ENCODE peak calls at places on chromosome 13, in six cellular contexts. T, J, R, E, H and F are unnamed samples. For H3K4me1, the result is how much of the 10 kb centered on the place peaks cover.

GRCh38 chr13:21871302-21871862 is 200.5 kb downstream of the FGF9 start:
- DNase-seq in T (no peak), J (no peak), R (no peak), E (no peak), H (no peak), F (no peak)

GRCh38 chr13:22506286-22506685 is 674.5 kb upstream of the SGCG start:
- DNase-seq in T (no peak), J (no peak), R (no peak), E (no peak), H (peak), F (no peak)

GRCh38 chr13:24323739-24324075 is 14.3 kb downstream of the C1QTNF9 start:
- DNase-seq in T (no peak), J (no peak), R (no peak), E (no peak), H (no peak), F (no peak)

GRCh38 chr13:39036212-39036611 is 1.7 kb downstream of the PROSER1 start:
- DNase-seq in T (no peak), J (no peak), R (no peak), E (no peak), H (peak), F (peak)

GRCh38 chr13:78147905-78148304 is 229.3 kb upstream of the EDNRB start:
- DNase-seq in T (no peak), J (no peak), R (no peak), E (no peak), H (no peak), F (no peak)

GRCh38 chr13:43766766-43767165 is 20.0 kb downstream of the ENOX1 start:
- DNase-seq in T (no peak), J (peak), R (no peak), E (no peak), H (peak), F (no peak)

GRCh38 chr13:49877629-49878218 is 58.4 kb downstream of the SPRYD7 start:
- DNase-seq in T (no peak), J (no peak), R (no peak), E (no peak), H (peak), F (no peak)

GRCh38 chr13:111984349-111984748 is 82.6 kb upstream of the SOX1 start:
- DNase-seq in T (no peak), J (no peak), R (no peak), E (no peak), H (no peak), F (no peak)

GRCh38 chr13:29924482-29924884 is 74.1 kb upstream of the UBL3 start:
- DNase-seq in T (no peak), J (no peak), R (no peak), E (no peak), H (no peak), F (no peak)

GRCh38 chr13:23871616-23872220 is 17.5 kb downstream of the MIPEP start:
- DNase-seq in T (peak), J (no peak), R (no peak), E (no peak), H (peak), F (peak)

GRCh38 chr13:29886446-29886845 is 36.0 kb upstream of the UBL3 start:
- DNase-seq in T (no peak), J (no peak), R (peak), E (peak), H (no peak), F (no peak)

GRCh38 chr13:26538363-26539317 is 18.8 kb upstream of the WASF3 start:
- DNase-seq in T (no peak), J (no peak), R (no peak), E (no peak), H (no peak), F (no peak)

GRCh38 chr13:48072787-48073186 is 22.1 kb downstream of the MED4 start:
- DNase-seq in T (no peak), J (no peak), R (no peak), E (no peak), H (no peak), F (no peak)

GRCh38 chr13:39565036-39565949 is 37.7 kb downstream of the LHFPL6 start:
- DNase-seq in T (no peak), J (no peak), R (no peak), E (no peak), H (no peak), F (peak)

GRCh38 chr13:45623516-45624090 is 8.1 kb upstream of the ERICH6B start:
- DNase-seq in T (peak), J (no peak), R (no peak), E (no peak), H (peak), F (peak)

GRCh38 chr13:113398963-113399754 is 35.2 kb upstream of the GRTP1 start:
- DNase-seq in T (no peak), J (no peak), R (no peak), E (no peak), H (no peak), F (no peak)
- H3K4me1 ChIP-seq in T (under half), J (under half), R (under half), E (under half), H (under half), F (under half)

DNA sequence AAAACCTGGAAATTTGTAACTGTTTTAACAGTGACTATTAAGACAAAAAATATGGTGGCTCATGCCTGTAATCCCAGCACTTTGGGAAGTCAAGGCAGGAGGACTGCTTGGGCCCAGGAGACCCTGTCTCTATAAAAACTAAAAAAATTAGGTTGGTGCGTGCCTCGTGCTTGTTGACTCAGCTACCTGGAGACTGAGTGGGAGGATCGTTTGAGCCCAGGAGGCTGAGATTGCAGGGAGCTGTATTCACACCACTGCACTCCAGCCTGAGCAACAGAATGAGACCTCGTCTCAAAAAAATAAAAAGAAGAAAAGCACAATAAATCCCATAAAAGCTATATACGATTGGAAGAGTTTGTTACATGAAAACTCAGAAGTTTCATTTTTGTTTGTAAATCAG is 23.7 kb downstream of the KLF5 start:
- DNase-seq in T (no peak), J (no peak), R (no peak), E (no peak), H (no peak), F (no peak)
- H3K4me1 ChIP-seq in T (under half), J (under half), R (under half), E (under half), H (under half), F (under half)

DNA sequence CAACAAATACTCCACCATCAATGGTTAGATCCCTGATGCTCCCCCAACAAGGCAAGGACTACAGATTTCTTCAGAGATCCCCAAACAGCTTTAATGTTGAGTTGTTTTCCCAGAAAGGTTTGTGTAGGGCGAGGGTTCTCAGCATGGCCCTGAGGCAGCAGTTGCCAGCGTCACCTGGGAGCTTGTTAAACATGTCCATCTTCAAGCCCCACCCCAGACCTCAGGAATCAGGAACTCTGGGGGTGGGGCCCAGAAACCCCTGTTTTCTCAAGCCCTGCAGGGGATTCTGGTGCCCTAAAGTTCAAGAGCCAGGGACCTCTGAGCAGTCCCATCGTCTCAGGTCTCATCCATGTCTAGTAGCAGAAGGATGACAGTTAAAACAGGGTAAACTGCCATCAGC is 9.6 kb downstream of the EFNB2 start:
- DNase-seq in T (no peak), J (no peak), R (no peak), E (no peak), H (no peak), F (no peak)
- H3K4me1 ChIP-seq in T (under half), J (under half), R (under half), E (under half), H (under half), F (under half)

DNA sequence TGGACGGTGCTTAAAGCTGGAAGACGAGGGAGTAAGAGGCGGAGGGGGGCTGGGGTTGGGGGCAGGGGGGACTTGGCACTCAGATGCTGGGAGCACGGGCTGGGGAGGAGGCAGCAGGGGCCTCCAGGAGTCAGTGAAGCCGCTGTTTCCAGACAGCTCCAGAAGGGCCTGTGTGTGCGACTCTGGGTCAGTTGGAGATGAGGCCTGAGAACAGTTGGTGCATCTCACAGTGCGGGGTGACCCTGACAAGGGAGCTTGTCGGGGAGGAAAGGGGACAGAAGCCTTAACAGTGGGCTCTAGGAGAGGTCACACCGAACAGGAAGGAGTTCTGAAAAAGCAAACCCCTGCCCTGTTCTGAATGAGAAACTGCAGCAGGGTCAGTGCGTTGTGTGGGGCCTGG is 11.2 kb downstream of the NAXD start:
- DNase-seq in T (no peak), J (no peak), R (no peak), E (no peak), H (no peak), F (no peak)
- H3K4me1 ChIP-seq in T (under half), J (under half), R (under half), E (under half), H (under half), F (under half)

GRCh38 chr13:32116210-32116609 is 84.6 kb downstream of the FRY start:
- DNase-seq in T (no peak), J (no peak), R (no peak), E (no peak), H (no peak), F (no peak)

GRCh38 chr13:32113564-32113963 is 82.0 kb downstream of the FRY start:
- DNase-seq in T (no peak), J (no peak), R (no peak), E (no peak), H (no peak), F (no peak)

GRCh38 chr13:32117696-32118095 is 86.1 kb downstream of the FRY start:
- DNase-seq in T (no peak), J (no peak), R (no peak), E (no peak), H (no peak), F (no peak)

GRCh38 chr13:32115069-32115468 is 83.5 kb downstream of the FRY start:
- DNase-seq in T (no peak), J (no peak), R (no peak), E (no peak), H (no peak), F (no peak)
- H3K4me1 ChIP-seq in T (under half), J (under half), R (under half), E (under half), H (under half), F (under half)

DNA sequence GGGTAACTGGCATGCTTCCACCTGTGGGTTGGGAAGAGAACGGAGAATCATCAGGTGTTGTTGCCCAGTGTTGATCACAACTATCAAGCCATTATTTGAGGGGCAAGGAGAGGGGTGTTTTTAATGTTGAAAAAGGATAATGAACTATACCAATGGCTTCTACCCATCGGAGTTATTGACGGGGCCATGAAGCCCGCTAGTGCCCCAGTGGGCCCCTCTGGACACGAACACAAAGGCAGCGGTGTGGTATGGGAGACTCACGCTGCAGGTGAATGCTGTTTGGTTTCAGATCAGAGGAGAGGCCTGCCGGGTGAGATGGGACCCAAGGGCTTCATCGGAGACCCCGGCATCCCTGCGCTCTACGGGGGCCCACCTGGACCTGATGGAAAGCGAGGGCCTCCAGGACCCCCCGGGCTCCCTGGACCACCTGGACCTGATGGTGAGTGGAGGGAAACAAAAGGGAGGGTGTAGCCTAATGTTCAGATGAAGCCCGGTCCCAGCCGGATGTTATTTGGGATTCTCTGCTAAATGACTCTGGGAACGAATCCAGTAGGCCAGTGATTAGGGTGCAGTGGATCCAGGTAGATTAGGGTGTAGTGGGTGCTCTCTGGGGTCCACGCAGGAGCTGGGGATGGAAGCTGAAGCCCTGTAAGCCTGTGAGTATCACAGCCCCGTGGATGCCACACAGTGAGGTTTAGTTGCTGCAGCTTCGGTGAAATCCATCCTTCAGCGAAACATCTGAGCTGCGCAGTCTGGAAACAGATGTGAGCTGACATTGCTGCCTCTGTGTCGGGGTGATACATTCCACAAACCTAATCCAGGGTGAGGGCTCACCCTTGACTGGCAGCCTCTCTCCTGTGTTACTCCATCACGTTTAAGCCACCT is 111.3 kb downstream of the RAB20 start:
- DNase-seq in T (no peak), J (no peak), R (no peak), E (no peak), H (no peak), F (no peak)
- H3K4me1 ChIP-seq in T (under half), J (under half), R (under half), E (under half), H (under half), F (under half)